ENCODE peak calls at places on chromosomes 6 and 20, in five cellular contexts. N is stimulated activated CD4-positive, alpha-beta T cell treated with anti-CD3 and anti-CD28 coated beads, Interleukin-1b, Interleukin-23, amount 100 ng/mL, for 1 hour; E is NCI-H345; M is activated gamma-delta T cell treated with Interleukin-2 at 50 U/mL for 16 hours; J is PC-9. V is an unnamed sample.

GRCh38 chr6:7685276-7685675 is 40.6 kb upstream of the BMP6 start:
- DNase-seq in N (no peak), E (no peak), M (no peak), J (no peak), V (no peak)

GRCh38 chr6:77249560-77249959 is 213.7 kb downstream of the HTR1B start:
- DNase-seq in N (no peak), J (no peak), M (no peak), E (no peak), V (no peak)

GRCh38 chr6:40160826-40161225 is 226.6 kb upstream of the MOCS1 start:
- DNase-seq in E (no peak), J (no peak), N (no peak), M (no peak), V (no peak)

GRCh38 chr6:33112148-33112547 is 36.4 kb downstream of the HLA-DPB1 start:
- DNase-seq in E (no peak), M (no peak), J (no peak), N (no peak), V (no peak)

GRCh38 chr6:47718571-47718970 is 20.2 kb downstream of the ADGRF4 start:
- DNase-seq in E (no peak), M (no peak), J (no peak), N (no peak), V (peak)

GRCh38 chr20:49351775-49352174 is 73.9 kb upstream of the ZNFX1 start:
- DNase-seq in N (no peak), M (no peak), J (no peak), E (no peak), V (no peak)

GRCh38 chr6:170107606-170108222 is 183.2 kb downstream of the DLL1 start:
- DNase-seq in E (no peak), M (peak), N (no peak), J (no peak), V (no peak)

GRCh38 chr6:42778072-42778471 is 3.8 kb upstream of the BICRAL start:
- DNase-seq in M (no peak), N (no peak), J (no peak), E (no peak), V (no peak)

GRCh38 chr20:50992733-50993457 is 30.0 kb downstream of the KCNG1 start:
- DNase-seq in M (no peak), J (peak), N (no peak), E (peak), V (peak)

GRCh38 chr6:138957484-138957883 is 30.6 kb downstream of the REPS1 start:
- DNase-seq in J (no peak), N (no peak), E (no peak), M (no peak), V (no peak)

GRCh38 chr20:48102821-48103635 is 317.7 kb upstream of the SULF2 start:
- DNase-seq in N (no peak), E (peak), J (no peak), M (no peak), V (no peak)

GRCh38 chr20:51533291-51534172 is 9.0 kb downstream of the NFATC2 start:
- DNase-seq in M (no peak), E (no peak), N (no peak), J (peak), V (no peak)

GRCh38 chr6:158591134-158591809 is 31.4 kb downstream of the TMEM181 start:
- DNase-seq in N (no peak), E (no peak), M (no peak), J (no peak), V (peak)

GRCh38 chr20:9945406-9945805 is 89.4 kb upstream of the ANKEF1 start:
- DNase-seq in E (no peak), J (no peak), N (no peak), M (no peak), V (peak)

GRCh38 chr6:111263837-111264236 is 176.5 kb downstream of the SLC16A10 start:
- DNase-seq in J (no peak), M (no peak), E (no peak), N (no peak), V (no peak)

GRCh38 chr6:50834929-50835328 is 16.3 kb downstream of the TFAP2B start:
- DNase-seq in J (no peak), E (no peak), N (no peak), M (no peak), V (no peak)

GRCh38 chr6:114253431-114253830 is 89.4 kb downstream of the HS3ST5 start:
- DNase-seq in J (no peak), N (no peak), M (no peak), E (no peak), V (no peak)

GRCh38 chr6:107531868-107532267 is 42.0 kb downstream of the SOBP start:
- DNase-seq in M (no peak), E (no peak), N (no peak), J (no peak), V (no peak)

GRCh38 chr20:34637245-34638185 is 39.4 kb downstream of the PIGU start:
- DNase-seq in M (no peak), N (no peak), J (no peak), E (no peak), V (no peak)

GRCh38 chr20:58622671-58623578 is 28.2 kb upstream of the STX16 start:
- DNase-seq in N (no peak), M (no peak), E (no peak), J (no peak), V (no peak)

GRCh38 chr20:41141153-41141815 is 3.9 kb downstream of the PLCG1 start:
- DNase-seq in E (no peak), J (no peak), M (no peak), N (no peak), V (no peak)

GRCh38 chr6:27505209-27506027 is 32.5 kb upstream of the ZNF184 start:
- DNase-seq in M (peak), E (peak), J (peak), N (no peak), V (peak)

GRCh38 chr20:45041464-45042337 is 59.2 kb downstream of the KCNS1 start:
- DNase-seq in M (no peak), N (no peak), J (peak), E (peak), V (peak)

GRCh38 chr6:142819603-142820335 is 125.2 kb downstream of the HIVEP2 start:
- DNase-seq in J (no peak), M (peak), N (no peak), E (no peak), V (no peak)

GRCh38 chr6:31586596-31586995 is 519 bp downstream of the LST1 start:
- DNase-seq in J (no peak), M (peak), E (no peak), N (no peak), V (no peak)

GRCh38 chr20:10236540-10237533 is 18.2 kb downstream of the SNAP25 start:
- DNase-seq in M (no peak), E (no peak), J (no peak), N (no peak), V (no peak)

GRCh38 chr6:45376310-45377040 is 1.3 kb downstream of the SUPT3H start:
- DNase-seq in E (no peak), M (no peak), J (no peak), N (no peak), V (no peak)

GRCh38 chr20:35108921-35109320 is 16.3 kb upstream of the TRPC4AP start:
- DNase-seq in J (peak), N (no peak), E (no peak), M (no peak), V (no peak)

GRCh38 chr6:105872244-105872643 is 213.9 kb upstream of the PRDM1 start:
- DNase-seq in M (no peak), E (no peak), N (no peak), J (no peak), V (no peak)

GRCh38 chr6:139114741-139115140 is 20.1 kb upstream of the HECA start:
- DNase-seq in J (no peak), N (no peak), E (peak), M (no peak), V (peak)

GRCh38 chr20:40477805-40478204 is 211.2 kb downstream of the MAFB start:
- DNase-seq in J (no peak), M (no peak), N (no peak), E (no peak), V (no peak)